ENCODE peak calls at places on chromosomes 6 and 20, in seven cellular contexts. I is HCT116, F is GM12878, O is HepG2, M is K562, S is H1, R is SK-N-SH. J is an unnamed sample.

GRCh38 chr6:154258064-154258757 is 98.4 kb downstream of the IPCEF1 start:
- DNase-seq in I (no peak), F (no peak), O (no peak), M (no peak), S (no peak), R (no peak), J (no peak)

GRCh38 chr6:83252717-83253116 is 59.6 kb downstream of the RWDD2A start:
- DNase-seq in I (no peak), F (no peak), O (no peak), M (no peak), S (no peak), R (no peak), J (no peak)

GRCh38 chr6:35945650-35946025 is 24.7 kb upstream of the SRPK1 start:
- DNase-seq in I (no peak), F (no peak), O (no peak), M (no peak), S (no peak), R (no peak), J (no peak)

GRCh38 chr6:143390278-143390677 is 60.2 kb downstream of the ADAT2 start:
- DNase-seq in I (no peak), F (no peak), O (no peak), M (no peak), S (no peak), R (no peak), J (no peak)

GRCh38 chr6:128725271-128726233 is 157.4 kb upstream of the LAMA2 start:
- DNase-seq in I (peak), F (no peak), O (peak), M (peak), S (no peak), R (peak), J (peak)

GRCh38 chr6:56604186-56604585 is 38.5 kb downstream of the DST start:
- DNase-seq in I (no peak), F (no peak), O (no peak), M (no peak), S (no peak), R (no peak), J (no peak)

GRCh38 chr6:134956676-134957075 is 6.8 kb upstream of the ALDH8A1 start:
- DNase-seq in I (no peak), F (no peak), O (no peak), M (no peak), S (no peak), R (no peak), J (no peak)

GRCh38 chr20:58198384-58198783 is 30.1 kb downstream of the ANKRD60 start:
- DNase-seq in I (no peak), F (no peak), O (no peak), M (no peak), S (no peak), R (no peak), J (no peak)

GRCh38 chr20:51811040-51811351 is 8.7 kb upstream of the SALL4 start:
- DNase-seq in I (no peak), F (no peak), O (peak), M (no peak), S (no peak), R (no peak), J (no peak)

GRCh38 chr6:107957165-107957908 is 671 bp downstream of the SEC63 start:
- DNase-seq in I (no peak), F (no peak), O (peak), M (peak), S (no peak), R (peak), J (peak)

GRCh38 chr6:30211899-30212298 is 1.3 kb downstream of the TRIM26 start:
- DNase-seq in I (no peak), F (no peak), O (no peak), M (no peak), S (no peak), R (no peak), J (no peak)

GRCh38 chr6:30727920-30728605 is 7.9 kb downstream of the TUBB start:
- DNase-seq in I (no peak), F (no peak), O (no peak), M (no peak), S (no peak), R (peak), J (no peak)

GRCh38 chr20:21302645-21303060 is 478 bp upstream of the XRN2 start:
- DNase-seq in I (no peak), F (no peak), O (no peak), M (no peak), S (no peak), R (no peak), J (no peak)

GRCh38 chr6:139679516-139680179 is 305.2 kb upstream of the CITED2 start:
- DNase-seq in I (no peak), F (no peak), O (peak), M (no peak), S (no peak), R (no peak), J (no peak)

GRCh38 chr6:34384305-34385153 is 7.9 kb downstream of the NUDT3 start:
- DNase-seq in I (no peak), F (no peak), O (no peak), M (no peak), S (no peak), R (no peak), J (no peak)

GRCh38 chr6:9399916-9400315 is 964.6 kb upstream of the SLC35B3 start:
- DNase-seq in I (no peak), F (no peak), O (peak), M (no peak), S (no peak), R (no peak), J (no peak)

GRCh38 chr20:57560554-57561355 is at the start of gene PCK1:
- DNase-seq in I (no peak), F (no peak), O (peak), M (peak), S (no peak), R (no peak), J (peak)

GRCh38 chr6:107833136-107833535 is 9.0 kb upstream of the SCML4 start:
- DNase-seq in I (no peak), F (no peak), O (no peak), M (no peak), S (no peak), R (no peak), J (no peak)

GRCh38 chr6:1679691-1680068 is 70.0 kb downstream of the FOXC1 start:
- DNase-seq in I (no peak), F (no peak), O (peak), M (no peak), S (no peak), R (no peak), J (peak)
- TF ChIP-seq JUND in I (no peak), F (no peak), O (no peak), M (no peak), S (no peak), R (no peak), J (no peak)

GRCh38 chr6:85641916-85642773 is 541 bp downstream of the SYNCRIP start:
- DNase-seq in I (no peak), F (no peak), O (peak), M (peak), S (no peak), R (peak), J (peak)
- TF ChIP-seq JUND in I (no peak), F (no peak), O (no peak), M (no peak), S (no peak), R (no peak), J (no peak)

GRCh38 chr6:91083226-91083625 is 496.4 kb upstream of the MAP3K7 start:
- DNase-seq in I (no peak), F (no peak), O (no peak), M (no peak), S (no peak), R (no peak), J (no peak)
- TF ChIP-seq JUND in I (no peak), F (no peak), O (no peak), M (no peak), S (no peak), R (no peak), J (no peak)

GRCh38 chr6:326896-327537 is 34.7 kb downstream of the DUSP22 start:
- DNase-seq in I (no peak), F (no peak), O (no peak), M (no peak), S (no peak), R (no peak), J (no peak)

GRCh38 chr6:327538-328183 is 35.4 kb downstream of the DUSP22 start:
- DNase-seq in I (no peak), F (no peak), O (no peak), M (no peak), S (no peak), R (peak), J (no peak)

GRCh38 chr6:328184-328670 is 35.9 kb downstream of the DUSP22 start:
- DNase-seq in I (no peak), F (peak), O (no peak), M (no peak), S (no peak), R (no peak), J (no peak)

GRCh38 chr6:329888-330691 is 37.8 kb downstream of the DUSP22 start:
- DNase-seq in I (no peak), F (no peak), O (no peak), M (peak), S (no peak), R (peak), J (no peak)

DNA sequence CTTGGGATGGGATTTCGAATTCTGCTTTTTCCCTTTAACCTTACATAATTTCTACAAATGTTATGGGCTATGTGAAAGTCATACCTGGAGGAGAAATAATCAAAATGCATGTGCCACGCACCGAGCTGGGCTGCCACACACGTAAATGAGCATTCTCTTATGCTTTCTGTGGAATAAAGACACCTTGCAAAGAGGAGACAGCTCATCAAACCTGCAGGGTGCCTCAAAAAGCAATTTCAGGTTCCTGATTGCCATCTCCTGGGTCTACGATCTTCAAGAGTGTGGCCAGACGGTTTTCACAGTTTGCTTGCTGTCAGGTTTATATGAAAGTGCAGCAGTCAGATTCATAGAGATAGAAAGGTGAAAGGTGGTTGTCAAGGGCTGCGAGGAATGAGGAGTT is 36.6 kb downstream of the DUSP22 start:
- DNase-seq in I (no peak), F (no peak), O (no peak), M (no peak), S (no peak), R (no peak), J (no peak)
- TF ChIP-seq JUND in I (no peak), F (no peak), O (no peak), M (no peak), S (no peak), R (no peak), J (no peak)

GRCh38 chr6:127482318-127482717 is 23.1 kb upstream of the KIAA0408 start:
- DNase-seq in I (no peak), F (no peak), O (no peak), M (no peak), S (no peak), R (no peak), J (no peak)

GRCh38 chr6:127486934-127487333 is 27.7 kb upstream of the KIAA0408 start:
- DNase-seq in I (no peak), F (no peak), O (no peak), M (no peak), S (no peak), R (no peak), J (no peak)

GRCh38 chr6:127481628-127482027 is 22.4 kb upstream of the KIAA0408 start:
- DNase-seq in I (no peak), F (no peak), O (no peak), M (no peak), S (no peak), R (no peak), J (no peak)

GRCh38 chr6:127483399-127484055 is 24.3 kb upstream of the KIAA0408 start:
- DNase-seq in I (no peak), F (no peak), O (no peak), M (no peak), S (peak), R (no peak), J (no peak)

GRCh38 chr6:127484207-127484858 is 25.1 kb upstream of the KIAA0408 start:
- DNase-seq in I (no peak), F (peak), O (peak), M (no peak), S (no peak), R (no peak), J (no peak)
- TF ChIP-seq JUND in I (no peak), F (no peak), O (no peak), M (no peak), S (no peak), R (no peak), J (no peak)